ENCODE peak calls at places on chromosomes 4 and X, in five cellular contexts. One of them, this sample, is unnamed.
A peak's percentile ranks its signal among the peaks of the same experiment; 100 is the strongest.

GRCh38 chr4:75248770-75249467 is 265.3 kb downstream of the RCHY1 start:
- DNase-seq in ovary: no peak
- DNase-seq in AG10803: no peak
- DNase-seq in nephron progenitor cell: no peak
- DNase-seq in left lung: no peak
- DNase-seq in this sample: no peak

GRCh38 chr4:145234086-145234694 is 53.8 kb upstream of the OTUD4 start:
- DNase-seq in left lung: no peak
- DNase-seq in AG10803: peak; percentile 55
- DNase-seq in nephron progenitor cell: peak; percentile 54
- DNase-seq in ovary: no peak
- DNase-seq in this sample: no peak

GRCh38 chr4:133856736-133857355 is 344.7 kb downstream of the PABPC4L start:
- DNase-seq in left lung: no peak
- DNase-seq in ovary: no peak
- DNase-seq in AG10803: no peak
- DNase-seq in nephron progenitor cell: no peak
- DNase-seq in this sample: no peak

GRCh38 chr4:93912146-93912545 is 83.6 kb downstream of the ATOH1 start:
- DNase-seq in AG10803: no peak
- DNase-seq in ovary: no peak
- DNase-seq in nephron progenitor cell: no peak
- DNase-seq in left lung: no peak
- DNase-seq in this sample: no peak

GRCh38 chr4:41505161-41505653 is 32.8 kb upstream of the LIMCH1 start:
- DNase-seq in AG10803: peak; percentile 50
- DNase-seq in left lung: no peak
- DNase-seq in ovary: no peak
- DNase-seq in nephron progenitor cell: no peak
- DNase-seq in this sample: no peak

GRCh38 chrX:103565752-103566151 is 19.6 kb upstream of the TCEAL4 start:
- DNase-seq in AG10803: peak; percentile 60
- DNase-seq in nephron progenitor cell: no peak
- DNase-seq in ovary: no peak
- DNase-seq in left lung: no peak
- DNase-seq in this sample: no peak

GRCh38 chr4:148116971-148117370 is 325.2 kb downstream of the NR3C2 start:
- DNase-seq in AG10803: no peak
- DNase-seq in nephron progenitor cell: no peak
- DNase-seq in left lung: no peak
- DNase-seq in ovary: no peak
- DNase-seq in this sample: no peak

GRCh38 chr4:40699648-40700047 is 50.1 kb upstream of the NSUN7 start:
- DNase-seq in nephron progenitor cell: no peak
- DNase-seq in left lung: no peak
- DNase-seq in ovary: no peak
- DNase-seq in AG10803: peak; percentile 73
- DNase-seq in this sample: no peak

GRCh38 chr4:97153042-97153441 is 990.2 kb downstream of the STPG2 start:
- DNase-seq in left lung: no peak
- DNase-seq in AG10803: no peak
- DNase-seq in ovary: no peak
- DNase-seq in nephron progenitor cell: peak; percentile 2
- DNase-seq in this sample: no peak

GRCh38 chrX:109389917-109390316 is 92.0 kb downstream of the GUCY2F start:
- DNase-seq in nephron progenitor cell: no peak
- DNase-seq in ovary: no peak
- DNase-seq in AG10803: no peak
- DNase-seq in left lung: no peak
- DNase-seq in this sample: no peak

GRCh38 chrX:12065251-12065650 is 73.0 kb upstream of the FRMPD4 start:
- DNase-seq in nephron progenitor cell: peak; percentile 35
- DNase-seq in left lung: no peak
- DNase-seq in AG10803: peak; percentile 11
- DNase-seq in ovary: no peak
- DNase-seq in this sample: no peak

GRCh38 chr4:189237340-189237739 is 703.3 kb upstream of the FRG1 start:
- DNase-seq in nephron progenitor cell: no peak
- DNase-seq in left lung: no peak
- DNase-seq in ovary: no peak
- DNase-seq in AG10803: no peak
- DNase-seq in this sample: peak; percentile 87

GRCh38 chr4:38071801-38072567 is 111.8 kb downstream of the PTTG2 start:
- DNase-seq in nephron progenitor cell: no peak
- DNase-seq in AG10803: peak; percentile 38
- DNase-seq in left lung: no peak
- DNase-seq in ovary: no peak
- DNase-seq in this sample: no peak

GRCh38 chr4:4995103-4995761 is 24.0 kb downstream of the CYTL1 start:
- DNase-seq in AG10803: peak; percentile 68
- DNase-seq in left lung: peak; percentile 69
- DNase-seq in ovary: peak; percentile 71
- DNase-seq in nephron progenitor cell: peak; percentile 83
- DNase-seq in this sample: no peak

GRCh38 chr4:91488946-91489345 is 814.8 kb upstream of the GRID2 start:
- DNase-seq in nephron progenitor cell: no peak
- DNase-seq in AG10803: no peak
- DNase-seq in ovary: no peak
- DNase-seq in left lung: no peak
- DNase-seq in this sample: no peak

GRCh38 chr4:39044364-39044946 is 12.2 kb upstream of the TMEM156 start:
- DNase-seq in nephron progenitor cell: peak; percentile 97
- DNase-seq in ovary: peak; percentile 93
- DNase-seq in left lung: peak; percentile 95
- DNase-seq in AG10803: peak; percentile 84
- DNase-seq in this sample: no peak

GRCh38 chr4:88318751-88319350 is 34.5 kb upstream of the PPM1K start:
- DNase-seq in left lung: no peak
- DNase-seq in AG10803: no peak
- DNase-seq in nephron progenitor cell: no peak
- DNase-seq in ovary: no peak
- DNase-seq in this sample: no peak

GRCh38 chrX:10095698-10096432 is 60.9 kb upstream of the CLCN4 start:
- DNase-seq in left lung: no peak
- DNase-seq in AG10803: no peak
- DNase-seq in ovary: no peak
- DNase-seq in nephron progenitor cell: no peak
- DNase-seq in this sample: no peak

GRCh38 chr4:184899261-184900134 is 73.7 kb upstream of the ACSL1 start:
- DNase-seq in nephron progenitor cell: no peak
- DNase-seq in ovary: no peak
- DNase-seq in AG10803: peak; percentile 36
- DNase-seq in left lung: peak; percentile 80
- DNase-seq in this sample: no peak

GRCh38 chrX:125605145-125605544 is 285.5 kb downstream of the TEX13C start:
- DNase-seq in AG10803: no peak
- DNase-seq in ovary: no peak
- DNase-seq in nephron progenitor cell: no peak
- DNase-seq in left lung: no peak
- DNase-seq in this sample: no peak

GRCh38 chrX:46573331-46573895 is at the start of gene CHST7:
- DNase-seq in nephron progenitor cell: peak; percentile 72
- DNase-seq in ovary: peak; percentile 76
- DNase-seq in left lung: peak; percentile 68
- DNase-seq in AG10803: peak; percentile 54
- DNase-seq in this sample: peak; percentile 85

DNA sequence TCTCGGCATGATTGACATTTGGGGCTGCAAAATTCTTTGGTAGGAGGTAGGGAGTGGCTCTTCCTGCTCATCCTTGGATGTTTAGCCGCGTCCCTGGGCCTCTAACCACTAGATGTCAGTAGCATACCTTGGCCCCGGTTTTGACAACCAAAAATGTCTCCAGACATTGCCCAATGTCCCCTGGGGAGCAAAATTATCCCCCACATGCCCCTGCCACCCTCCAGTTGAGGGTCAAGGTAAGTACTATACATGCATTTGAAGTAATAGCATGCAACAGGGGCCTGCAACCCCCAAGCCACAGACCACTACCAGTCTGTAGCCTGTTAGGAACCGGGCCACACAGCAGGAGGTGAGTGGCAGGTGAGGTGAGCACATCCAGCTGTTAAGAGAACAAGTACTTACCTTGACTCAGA is 17.6 kb upstream of the KIAA1210 start:
- DNase-seq in ovary: no peak
- DNase-seq in nephron progenitor cell: peak; percentile 11
- DNase-seq in left lung: no peak
- DNase-seq in AG10803: peak; percentile 19
- DNase-seq in this sample: peak; percentile 53
- TF ChIP-seq CTCF in ovary: no peak
- TF ChIP-seq CTCF in nephron progenitor cell: peak; percentile 44
- TF ChIP-seq CTCF in left lung: no peak
- TF ChIP-seq CTCF in AG10803: peak; percentile 69
- TF ChIP-seq CTCF in this sample: peak; percentile 74

GRCh38 chrX:134144231-134144630 is 92.8 kb upstream of the CCDC160 start:
- DNase-seq in ovary: no peak
- DNase-seq in AG10803: no peak
- DNase-seq in nephron progenitor cell: no peak
- DNase-seq in left lung: no peak
- DNase-seq in this sample: no peak
- TF ChIP-seq CTCF in ovary: no peak
- TF ChIP-seq CTCF in AG10803: peak; percentile 28
- TF ChIP-seq CTCF in nephron progenitor cell: peak; percentile 44
- TF ChIP-seq CTCF in left lung: peak; percentile 28
- TF ChIP-seq CTCF in this sample: peak; percentile 86

GRCh38 chr4:1570291-1571164 is 113.6 kb downstream of the FAM53A start:
- DNase-seq in left lung: no peak
- DNase-seq in AG10803: no peak
- DNase-seq in nephron progenitor cell: peak; percentile 2
- DNase-seq in ovary: no peak
- DNase-seq in this sample: peak; percentile 84
- TF ChIP-seq CTCF in left lung: no peak
- TF ChIP-seq CTCF in AG10803: no peak
- TF ChIP-seq CTCF in nephron progenitor cell: no peak
- TF ChIP-seq CTCF in ovary: no peak
- TF ChIP-seq CTCF in this sample: no peak

DNA sequence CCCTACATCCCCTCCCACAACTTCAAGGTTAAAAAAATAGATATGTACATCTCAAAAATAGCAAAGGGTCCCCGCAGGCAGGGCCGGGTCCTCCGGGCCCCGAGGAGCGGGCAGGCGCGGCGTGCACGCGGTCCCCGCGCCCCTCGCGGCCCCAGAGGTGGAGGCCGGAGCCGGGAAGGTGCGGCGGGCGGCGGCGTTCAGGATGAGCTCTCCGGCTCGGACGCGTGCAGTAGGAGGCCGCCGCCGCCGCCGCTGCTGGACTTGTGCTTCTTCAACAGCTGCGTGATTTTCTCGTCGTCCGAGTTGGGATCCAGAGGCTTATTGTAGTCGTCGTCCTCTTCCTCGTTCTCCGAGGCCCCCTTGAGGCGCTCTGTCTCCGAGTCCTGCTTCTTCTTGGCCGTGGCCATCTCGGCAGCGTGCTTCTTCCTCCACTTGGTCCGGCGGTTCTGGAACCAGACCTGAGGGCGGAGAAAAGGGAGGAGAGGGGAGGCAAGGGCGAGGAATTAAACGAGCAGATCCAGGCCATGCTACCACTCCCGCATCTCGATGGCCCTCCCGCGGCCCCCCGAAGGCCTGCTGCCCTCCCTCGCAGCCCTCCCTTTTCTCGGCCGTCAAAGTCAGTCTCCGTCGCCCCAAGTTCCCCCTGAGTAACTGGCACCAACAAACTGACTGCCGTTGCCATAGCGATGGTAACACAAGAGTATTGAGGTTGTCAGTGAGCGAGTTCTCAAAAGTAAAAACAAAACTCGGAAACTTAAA is 5.8 kb downstream of the NKX6-1 start:
- DNase-seq in nephron progenitor cell: peak; percentile 74
- DNase-seq in AG10803: peak; percentile 17
- DNase-seq in left lung: no peak
- DNase-seq in ovary: no peak
- DNase-seq in this sample: no peak
- TF ChIP-seq CTCF in nephron progenitor cell: no peak
- TF ChIP-seq CTCF in AG10803: peak; percentile 18
- TF ChIP-seq CTCF in left lung: no peak
- TF ChIP-seq CTCF in ovary: no peak
- TF ChIP-seq CTCF in this sample: peak; percentile 41

GRCh38 chrX:147570483-147570882 is 341.2 kb upstream of the FMR1 start:
- DNase-seq in AG10803: no peak
- DNase-seq in nephron progenitor cell: no peak
- DNase-seq in left lung: no peak
- DNase-seq in ovary: no peak
- DNase-seq in this sample: no peak
- TF ChIP-seq CTCF in AG10803: no peak
- TF ChIP-seq CTCF in nephron progenitor cell: no peak
- TF ChIP-seq CTCF in left lung: no peak
- TF ChIP-seq CTCF in ovary: no peak
- TF ChIP-seq CTCF in this sample: peak; percentile 32

This sample was measured in chondrocyte.